ENCODE peak calls at places on chromosomes 13 and 19, in six cellular contexts. O is hepatocyte, G is Peyer's patch, I is A549, V is thyroid gland, T is GM23248. U is an unnamed sample. For H3K4me1, the result is how much of the 10 kb centered on the place peaks cover.

GRCh38 chr13:49502954-49503353 is 7.2 kb downstream of the PHF11 start:
- DNase-seq in O (no peak), G (no peak), I (no peak), V (peak), T (peak), U (no peak)

GRCh38 chr19:38395381-38396127 is 7.1 kb downstream of the SPRED3 start:
- DNase-seq in O (no peak), G (no peak), I (no peak), V (no peak), T (no peak), U (no peak)

GRCh38 chr13:25455146-25455545 is 83.4 kb downstream of the ATP8A2 start:
- DNase-seq in O (no peak), G (no peak), I (no peak), V (peak), T (no peak), U (no peak)

GRCh38 chr13:42076309-42076713 is 27.9 kb downstream of the DGKH start:
- DNase-seq in O (no peak), G (no peak), I (no peak), V (no peak), T (no peak), U (no peak)

GRCh38 chr13:36343766-36344165 is 2.4 kb downstream of the SPART start:
- DNase-seq in O (no peak), G (no peak), I (no peak), V (peak), T (no peak), U (no peak)

GRCh38 chr19:58229255-58229639 is 533 bp downstream of the ZNF544 start:
- DNase-seq in O (peak), G (no peak), I (peak), V (peak), T (peak), U (no peak)

GRCh38 chr13:101307181-101307701 is 109.1 kb downstream of the NALCN start:
- DNase-seq in O (peak), G (no peak), I (no peak), V (peak), T (peak), U (no peak)

GRCh38 chr19:16830679-16831078 is 1.5 kb downstream of the SIN3B start:
- DNase-seq in O (no peak), G (no peak), I (no peak), V (no peak), T (peak), U (no peak)

GRCh38 chr13:74246398-74246975 is 112.3 kb upstream of the KLF12 start:
- DNase-seq in O (no peak), G (no peak), I (no peak), V (peak), T (peak), U (no peak)

GRCh38 chr13:31322025-31322424 is 122.2 kb downstream of the B3GLCT start:
- DNase-seq in O (peak), G (no peak), I (no peak), V (peak), T (peak), U (no peak)

GRCh38 chr13:21365574-21365973 is 93.5 kb downstream of the ZDHHC20 start:
- DNase-seq in O (no peak), G (no peak), I (no peak), V (no peak), T (no peak), U (no peak)

GRCh38 chr19:8017808-8018207 is 12.4 kb upstream of the ELAVL1 start:
- DNase-seq in O (no peak), G (peak), I (no peak), V (peak), T (no peak), U (no peak)

GRCh38 chr13:109704771-109705628 is 81.4 kb downstream of the IRS2 start:
- DNase-seq in O (peak), G (no peak), I (peak), V (peak), T (peak), U (no peak)

GRCh38 chr19:5126498-5127223 is 157.7 kb downstream of the KDM4B start:
- DNase-seq in O (no peak), G (peak), I (no peak), V (no peak), T (no peak), U (no peak)

GRCh38 chr19:49559928-49560327 is 20.4 kb downstream of the NOSIP start:
- DNase-seq in O (no peak), G (no peak), I (no peak), V (no peak), T (no peak), U (no peak)

GRCh38 chr13:55155046-55155445 is 1985.7 kb upstream of the PRR20A start:
- DNase-seq in O (no peak), G (no peak), I (no peak), V (no peak), T (no peak), U (no peak)

GRCh38 chr13:52744842-52745241 is 5.2 kb upstream of the CNMD start:
- DNase-seq in O (no peak), G (no peak), I (no peak), V (no peak), T (no peak), U (no peak)

GRCh38 chr13:100235311-100235901 is 146.5 kb downstream of the PCCA start:
- DNase-seq in O (peak), G (no peak), I (peak), V (no peak), T (peak), U (no peak)

GRCh38 chr13:40798380-40798779 is 9.0 kb downstream of the SLC25A15 start:
- DNase-seq in O (no peak), G (no peak), I (no peak), V (no peak), T (no peak), U (no peak)

GRCh38 chr19:45471116-45471865 is 3.5 kb downstream of the FOSB start:
- DNase-seq in O (peak), G (no peak), I (no peak), V (no peak), T (peak), U (no peak)

GRCh38 chr19:48844472-48844871 is 8.2 kb upstream of the HSD17B14 start:
- DNase-seq in O (no peak), G (no peak), I (peak), V (no peak), T (peak), U (no peak)

GRCh38 chr19:38506723-38507550 is 73.4 kb downstream of the RYR1 start:
- DNase-seq in O (peak), G (peak), I (peak), V (no peak), T (peak), U (peak)

GRCh38 chr13:77429320-77430142 is 102.6 kb upstream of the MYCBP2 start:
- DNase-seq in O (no peak), G (no peak), I (no peak), V (no peak), T (peak), U (no peak)

GRCh38 chr13:34611678-34612077 is 330.4 kb upstream of the NBEA start:
- DNase-seq in O (no peak), G (no peak), I (no peak), V (peak), T (no peak), U (no peak)

GRCh38 chr13:74288361-74288911 is 154.2 kb upstream of the KLF12 start:
- DNase-seq in O (peak), G (peak), I (no peak), V (peak), T (no peak), U (no peak)

GRCh38 chr19:38788478-38789243 is at the start of gene LGALS7B:
- DNase-seq in O (no peak), G (no peak), I (no peak), V (no peak), T (no peak), U (no peak)

GRCh38 chr19:30450945-30451344 is 78.8 kb downstream of the ZNF536 start:
- DNase-seq in O (no peak), G (no peak), I (no peak), V (no peak), T (peak), U (no peak)

GRCh38 chr19:9165256-9165655 is 13.5 kb upstream of the OR7D2 start:
- DNase-seq in O (no peak), G (no peak), I (no peak), V (no peak), T (peak), U (no peak)
- H3K4me1 ChIP-seq in O (under half), G (under half), I (under half), V (under half), T (under half), U (under half)

DNA sequence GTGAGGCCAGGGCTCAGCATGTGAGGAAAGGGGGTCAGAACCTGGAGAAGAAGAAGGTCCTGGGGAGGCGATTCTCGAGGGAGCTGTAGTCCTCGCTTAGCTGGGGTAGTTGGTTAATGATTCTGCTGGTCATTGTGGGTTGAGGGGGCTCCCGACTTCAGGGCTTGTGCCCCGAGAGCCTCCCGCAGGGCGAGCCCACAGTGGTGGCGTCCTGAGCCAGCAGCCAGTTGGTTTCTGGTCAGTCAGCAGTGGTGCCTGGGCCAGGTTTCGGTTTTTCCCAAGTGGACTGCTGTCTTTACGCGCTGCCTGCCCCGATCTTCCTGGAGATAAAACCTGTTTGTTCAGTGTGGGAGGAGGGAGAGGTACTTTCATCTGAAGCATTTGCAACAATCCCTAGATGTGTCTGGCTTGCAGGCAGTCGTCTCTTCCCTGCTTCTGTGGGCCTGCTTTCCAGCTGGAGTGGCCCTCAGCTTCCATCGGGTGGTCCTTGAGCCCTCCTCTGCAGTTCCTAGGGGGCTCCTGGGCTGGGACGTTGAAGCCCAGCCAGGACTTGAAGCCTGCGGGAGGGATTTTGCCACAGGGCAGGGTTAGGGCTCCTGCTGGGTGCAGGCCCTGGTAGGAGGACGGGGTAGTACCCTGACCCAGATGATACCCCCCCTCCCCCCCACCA is 3.2 kb downstream of the PTBP1 start:
- DNase-seq in O (peak), G (no peak), I (no peak), V (peak), T (peak), U (no peak)
- H3K4me3 ChIP-seq in O (peak), G (peak), I (peak), V (no peak), T (peak), U (no peak)

GRCh38 chr19:1170938-1171754 is 2.9 kb downstream of the SBNO2 start:
- DNase-seq in O (no peak), G (no peak), I (no peak), V (no peak), T (peak), U (no peak)

GRCh38 chr19:1173845-1174809 is at the start of gene SBNO2:
- DNase-seq in O (peak), G (peak), I (peak), V (peak), T (peak), U (peak)

GRCh38 chr19:1173160-1173844 is 766 bp downstream of the SBNO2 start:
- DNase-seq in O (no peak), G (peak), I (no peak), V (no peak), T (peak), U (no peak)

GRCh38 chr19:1171755-1172352 is 2.2 kb downstream of the SBNO2 start:
- DNase-seq in O (no peak), G (no peak), I (no peak), V (peak), T (peak), U (no peak)

DNA sequence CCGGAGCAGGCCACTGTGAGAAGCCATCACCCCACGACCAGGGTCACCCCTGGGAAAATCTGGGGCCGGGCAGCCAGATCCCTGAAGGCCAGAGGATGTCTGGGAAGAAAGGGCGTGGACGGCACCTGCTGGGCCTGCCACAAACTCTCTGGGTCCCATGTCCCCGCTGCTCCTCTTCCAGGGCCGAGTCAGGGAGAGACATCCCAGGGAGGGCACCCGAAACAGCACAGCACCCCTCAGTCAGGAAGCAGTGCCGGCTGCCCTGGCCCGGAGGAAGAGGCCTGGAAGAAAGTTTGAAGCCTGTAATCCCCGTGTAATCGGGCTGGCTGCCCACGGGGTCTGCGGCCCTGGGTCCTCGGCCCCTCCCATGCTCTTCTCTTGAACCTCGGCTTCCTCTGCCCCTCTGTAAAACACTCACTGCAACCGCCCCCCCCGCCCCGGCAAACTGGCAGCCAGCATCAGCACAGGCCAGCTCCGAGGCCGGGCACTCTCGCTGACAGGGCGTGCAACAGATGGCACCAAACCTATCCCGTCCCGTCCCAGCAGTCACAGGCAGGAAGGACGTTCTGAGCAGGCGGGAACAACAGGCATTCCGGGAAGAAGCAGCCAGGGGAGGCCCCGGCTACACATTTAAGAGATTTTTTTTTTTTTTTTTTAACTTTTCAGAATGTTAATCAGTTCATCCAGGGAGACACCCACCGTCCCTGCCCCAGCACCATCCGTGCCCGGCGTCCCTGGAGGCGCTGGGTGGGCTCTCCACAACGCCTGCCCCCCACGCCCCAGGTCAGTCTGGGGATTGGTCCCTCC is 1.5 kb downstream of the SBNO2 start:
- DNase-seq in O (peak), G (peak), I (no peak), V (peak), T (peak), U (no peak)
- H3K27ac ChIP-seq in O (peak), G (peak), I (peak), V (peak), T (peak), U (no peak)

GRCh38 chr19:41886761-41887710 is 4.1 kb downstream of the ARHGEF1 start:
- DNase-seq in O (no peak), G (peak), I (no peak), V (no peak), T (no peak), U (no peak)
- H3K4me1 ChIP-seq in O (under half), G (under half), I (under half), V (under half), T (under half), U (under half)

GRCh38 chr19:57026476-57026875 is 93.3 kb upstream of the USP29 start:
- DNase-seq in O (no peak), G (no peak), I (no peak), V (no peak), T (no peak), U (no peak)
- H3K4me3 ChIP-seq in O (no peak), G (no peak), I (no peak), V (no peak), T (no peak), U (no peak)

DNA sequence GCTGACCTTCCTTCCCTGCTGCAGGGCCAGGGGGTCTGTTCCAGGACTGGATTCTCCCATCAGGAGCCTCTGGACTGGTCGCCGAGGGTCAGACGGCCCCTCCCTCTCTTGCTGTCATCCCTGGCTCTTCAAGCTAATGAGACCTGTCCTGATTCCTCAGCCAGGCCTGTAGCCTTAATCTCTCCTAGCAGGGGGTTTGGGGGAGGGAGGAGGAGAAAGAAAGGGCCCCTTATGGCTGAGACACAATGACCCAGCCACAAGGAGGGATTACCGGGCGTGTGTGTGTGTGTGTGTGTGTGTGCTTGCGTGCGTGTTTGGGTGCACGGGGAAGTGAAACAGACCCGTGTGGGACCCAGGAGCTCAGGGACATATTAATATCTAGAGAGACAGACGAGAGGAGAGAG is 1.9 kb upstream of the CRX start:
- DNase-seq in O (no peak), G (no peak), I (no peak), V (no peak), T (no peak), U (peak)
- H3K27ac ChIP-seq in O (no peak), G (no peak), I (no peak), V (no peak), T (no peak), U (no peak)

GRCh38 chr19:54279441-54279962 is 1.4 kb downstream of the LILRB2 start:
- DNase-seq in O (no peak), G (no peak), I (no peak), V (no peak), T (no peak), U (no peak)

GRCh38 chr19:54271106-54271505 is 9.8 kb downstream of the LILRB2 start:
- DNase-seq in O (no peak), G (no peak), I (no peak), V (no peak), T (no peak), U (no peak)

GRCh38 chr19:54273811-54274210 is 7.1 kb downstream of the LILRB2 start:
- DNase-seq in O (no peak), G (no peak), I (no peak), V (no peak), T (no peak), U (no peak)

GRCh38 chr19:54281008-54281728 is at the start of gene LILRB2:
- DNase-seq in O (no peak), G (peak), I (no peak), V (no peak), T (no peak), U (no peak)

GRCh38 chr19:54275951-54276350 is 5.0 kb downstream of the LILRB2 start:
- DNase-seq in O (no peak), G (no peak), I (no peak), V (no peak), T (no peak), U (no peak)
- H3K4me1 ChIP-seq in O (under half), G (under half), I (under half), V (under half), T (under half), U (under half)

DNA sequence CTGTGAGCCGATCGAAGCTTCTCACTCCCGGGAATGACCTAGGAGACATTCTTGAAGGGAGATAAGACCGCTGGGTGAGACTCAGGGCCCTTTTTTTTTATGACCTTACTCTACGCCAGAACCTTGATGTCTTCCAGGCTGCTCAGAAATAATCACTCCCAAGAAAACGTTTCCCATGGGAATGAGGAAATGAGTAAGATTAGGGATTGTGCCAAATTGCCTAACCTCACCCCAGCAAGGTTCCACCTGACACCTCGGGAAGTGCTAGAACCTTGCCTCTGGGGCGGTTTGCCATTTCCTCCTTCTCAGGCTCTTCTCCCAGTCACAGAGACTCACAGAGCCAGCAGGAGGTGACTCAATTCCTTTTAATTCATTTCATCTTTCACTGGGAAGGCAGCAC is 2.3 kb downstream of the SLC46A3 start:
- DNase-seq in O (peak), G (no peak), I (no peak), V (no peak), T (peak), U (no peak)
- H3K4me3 ChIP-seq in O (no peak), G (peak), I (no peak), V (no peak), T (peak), U (no peak)

DNA sequence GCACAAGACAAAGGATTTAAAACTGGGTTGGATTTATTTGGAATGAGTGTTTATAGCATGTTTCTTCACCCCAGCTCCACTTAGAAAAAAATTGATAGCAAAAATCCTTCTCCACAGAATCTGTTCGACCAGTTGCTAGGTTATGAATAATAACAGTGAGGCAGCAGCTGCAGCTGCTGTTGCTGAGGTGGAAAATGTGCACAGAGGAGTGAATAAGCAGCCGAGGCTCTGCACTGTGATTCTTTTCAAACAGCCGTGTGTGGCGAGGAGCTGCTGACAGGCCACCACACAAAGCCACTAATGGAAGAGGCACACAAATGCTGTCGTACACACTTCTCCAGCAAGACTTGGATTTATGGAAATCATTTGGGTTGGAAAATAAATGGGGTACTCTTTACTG is 6.4 kb upstream of the RASL11A start:
- DNase-seq in O (peak), G (no peak), I (no peak), V (no peak), T (peak), U (no peak)
- H3K27ac ChIP-seq in O (peak), G (no peak), I (no peak), V (no peak), T (peak), U (no peak)

GRCh38 chr19:42091300-42092266 is 15.6 kb downstream of the ZNF574 start:
- DNase-seq in O (no peak), G (no peak), I (no peak), V (no peak), T (peak), U (no peak)
- H3K4me1 ChIP-seq in O (under half), G (under half), I (under half), V (under half), T (under half), U (under half)

U was measured in iPS DF 6.9.